ENCODE peak calls at places on chromosome 9, in eight cellular contexts. C is uterus, W is kidney, V is GM06990, M is body of pancreas, Z is AG10803, G is WTC11, L is cardiac fibroblast. R is an unnamed sample.

GRCh38 chr9:27430754-27431540 is 93.1 kb upstream of the IFNK start:
- DNase-seq in Z (peak; percentile 42), C (no peak), G (no peak), V (no peak), M (no peak), L (no peak), W (no peak), R (no peak)

GRCh38 chr9:132023409-132024180 is 56.1 kb downstream of the MED27 start:
- DNase-seq in C (no peak), W (no peak), Z (no peak), L (no peak), M (no peak), V (no peak), G (no peak), R (no peak)

GRCh38 chr9:98099898-98100297 is 19.1 kb downstream of the TRIM14 start:
- DNase-seq in G (no peak), W (no peak), C (no peak), M (no peak), Z (no peak), V (no peak), L (no peak), R (no peak)

GRCh38 chr9:136551401-136552116 is 5.7 kb upstream of the NOTCH1 start:
- DNase-seq in L (peak; percentile 60), M (no peak), Z (peak; percentile 72), V (peak; percentile 62), G (peak; percentile 76), C (peak; percentile 90), W (peak; percentile 92), R (peak; percentile 85)

GRCh38 chr9:18906656-18907395 is 126.2 kb downstream of the SAXO1 start:
- DNase-seq in G (no peak), W (no peak), L (peak; percentile 68), Z (peak; percentile 50), V (no peak), M (no peak), C (no peak), R (no peak)

GRCh38 chr9:129719135-129719534 is 33.7 kb downstream of the PTGES start:
- DNase-seq in M (no peak), Z (no peak), W (no peak), L (no peak), V (no peak), G (peak; percentile 83), C (no peak), R (no peak)

GRCh38 chr9:129383005-129383414 is 204.9 kb upstream of the IER5L start:
- DNase-seq in C (no peak), Z (no peak), W (peak; percentile 93), G (no peak), V (no peak), L (no peak), M (peak; percentile 93), R (no peak)

GRCh38 chr9:17116400-17116837 is 18.4 kb upstream of the CNTLN start:
- DNase-seq in M (no peak), L (peak; percentile 67), W (no peak), V (no peak), Z (peak; percentile 57), C (no peak), G (no peak), R (no peak)

GRCh38 chr9:76415154-76415553 is 20.9 kb upstream of the RFK start:
- DNase-seq in G (no peak), L (peak; percentile 55), W (no peak), C (no peak), Z (no peak), V (no peak), M (no peak), R (no peak)

GRCh38 chr9:133493845-133494540 is 15.1 kb upstream of the SLC2A6 start:
- DNase-seq in C (no peak), W (peak; percentile 67), V (no peak), Z (no peak), G (no peak), L (no peak), M (no peak), R (no peak)

GRCh38 chr9:113999256-114000062 is 78.6 kb downstream of the AMBP start:
- DNase-seq in Z (no peak), W (peak; percentile 55), G (no peak), V (no peak), C (no peak), L (no peak), M (no peak), R (no peak)

GRCh38 chr9:78130004-78130403 is 98.4 kb upstream of the GNAQ start:
- DNase-seq in L (peak; percentile 38), G (peak; percentile 68), W (no peak), C (no peak), V (no peak), Z (peak; percentile 29), M (no peak), R (no peak)

GRCh38 chr9:91903126-91903911 is 46.7 kb downstream of the ROR2 start:
- DNase-seq in Z (no peak), L (no peak), W (no peak), G (no peak), M (no peak), C (no peak), V (no peak), R (no peak)

GRCh38 chr9:125654121-125654520 is 52.9 kb downstream of the MAPKAP1 start:
- DNase-seq in M (no peak), C (no peak), V (no peak), G (no peak), L (no peak), W (no peak), Z (no peak), R (no peak)

GRCh38 chr9:127589955-127590370 is 22.1 kb upstream of the STXBP1 start:
- DNase-seq in M (peak; percentile 78), V (no peak), C (peak; percentile 79), Z (peak; percentile 79), W (peak; percentile 65), L (peak; percentile 81), G (peak; percentile 74), R (peak; percentile 64)

GRCh38 chr9:127199001-127199791 is 65.4 kb upstream of the GARNL3 start:
- DNase-seq in M (peak; percentile 78), V (peak; percentile 63), L (peak; percentile 88), C (peak; percentile 89), G (peak; percentile 92), W (peak; percentile 85), Z (peak; percentile 85), R (peak; percentile 88)

GRCh38 chr9:110068212-110068611 is 139.7 kb downstream of the C9orf152 start:
- DNase-seq in C (no peak), L (no peak), G (no peak), Z (no peak), W (no peak), M (no peak), V (no peak), R (no peak)
- TF ChIP-seq CTCF in C (no peak), L (no peak), G (no peak), Z (no peak), W (no peak), M (no peak), V (no peak), R (no peak)

DNA sequence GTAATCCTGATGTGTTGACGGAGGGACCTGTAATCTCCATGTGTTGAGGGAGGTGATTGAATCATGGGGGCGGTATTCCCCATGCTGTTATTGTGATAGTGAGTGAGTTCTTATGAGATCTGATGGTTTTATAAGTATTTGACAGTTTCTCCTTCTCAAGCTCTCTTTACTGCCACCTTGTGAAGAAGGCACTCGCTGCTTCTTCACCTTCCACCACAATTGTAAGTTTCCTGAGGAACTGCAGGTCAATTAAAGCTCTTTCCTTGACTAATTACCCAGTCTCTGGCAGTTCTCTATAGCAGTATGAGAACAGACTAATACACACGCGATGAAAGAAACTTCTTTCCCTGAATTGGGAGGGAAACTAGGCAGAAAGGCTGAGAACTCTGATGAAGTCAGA is 141.1 kb upstream of the RAD23B start:
- DNase-seq in C (no peak), Z (no peak), W (no peak), G (no peak), M (no peak), L (peak; percentile 35), V (no peak), R (no peak)
- TF ChIP-seq CTCF in C (no peak), Z (peak; percentile 36), W (no peak), G (no peak), M (no peak), L (peak; percentile 37), V (peak; percentile 34), R (peak; percentile 29)

GRCh38 chr9:36911037-36911436 is 123.0 kb downstream of the PAX5 start:
- DNase-seq in L (no peak), M (no peak), G (no peak), C (no peak), W (no peak), Z (no peak), V (no peak), R (no peak)
- TF ChIP-seq CTCF in L (no peak), M (no peak), G (no peak), C (no peak), W (no peak), Z (no peak), V (peak; percentile 36), R (no peak)

DNA sequence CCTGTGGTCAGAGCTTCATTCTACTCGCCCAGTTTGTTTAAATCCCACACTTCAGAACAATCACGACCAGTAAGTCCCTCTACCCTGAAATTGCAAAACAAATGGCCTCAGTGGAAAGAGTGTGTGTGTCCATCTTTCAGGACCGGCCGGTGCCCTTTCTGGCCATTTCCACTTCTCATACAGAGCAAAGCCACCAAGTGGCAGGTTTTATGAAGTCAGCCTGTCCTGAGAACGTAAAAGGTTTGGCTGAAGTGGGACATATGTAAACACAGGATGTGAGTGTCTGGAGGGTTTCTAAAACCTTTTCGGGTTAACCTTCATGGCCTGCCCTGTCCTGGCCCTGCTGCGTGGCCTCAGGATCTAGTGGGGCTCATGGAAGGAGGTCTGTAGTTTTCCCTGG is 24.7 kb downstream of the NXNL2 start:
- DNase-seq in G (no peak), L (peak; percentile 26), V (no peak), C (no peak), W (no peak), M (no peak), Z (no peak), R (no peak)
- TF ChIP-seq CTCF in G (no peak), L (no peak), V (no peak), C (no peak), W (peak; percentile 9), M (no peak), Z (no peak), R (no peak)

R was measured in GM13977.